ENCODE peak calls at places on chromosomes 2 and 18, in ten cellular contexts. S, R, A, H, Z, X, P, N, J and V are unnamed samples.

GRCh38 chr2:105556366-105556765 is 157.5 kb upstream of the FHL2 start:
- DNase-seq in S (no peak), R (peak), A (no peak), H (no peak), Z (no peak), X (no peak), P (no peak), N (no peak), J (no peak), V (no peak)

GRCh38 chr18:68916734-68917133 is 118.9 kb downstream of the CCDC102B start:
- DNase-seq in S (no peak), R (no peak), A (no peak), H (no peak), Z (no peak), X (no peak), P (no peak), N (peak), J (no peak), V (no peak)

GRCh38 chr2:75560022-75560767 is 544 bp downstream of the EVA1A start:
- DNase-seq in S (peak), R (peak), A (no peak), H (peak), Z (peak), X (peak), P (no peak), N (no peak), J (no peak), V (no peak)

GRCh38 chr18:74190086-74190485 is 41.8 kb downstream of the TIMM21 start:
- DNase-seq in S (no peak), R (no peak), A (no peak), H (no peak), Z (no peak), X (no peak), P (no peak), N (no peak), J (peak), V (no peak)

GRCh38 chr18:54052732-54053131 is 171.7 kb downstream of the MBD2 start:
- DNase-seq in S (no peak), R (no peak), A (no peak), H (no peak), Z (no peak), X (no peak), P (no peak), N (no peak), J (no peak), V (no peak)

GRCh38 chr2:25251461-25252273 is 83.3 kb upstream of the POMC start:
- DNase-seq in S (peak), R (peak), A (no peak), H (peak), Z (no peak), X (peak), P (no peak), N (peak), J (no peak), V (peak)

GRCh38 chr2:151810506-151810905 is 17.7 kb downstream of the ARL5A start:
- DNase-seq in S (peak), R (no peak), A (no peak), H (no peak), Z (no peak), X (no peak), P (no peak), N (no peak), J (no peak), V (no peak)

GRCh38 chr18:79356435-79356834 is 39.3 kb upstream of the NFATC1 start:
- DNase-seq in S (no peak), R (no peak), A (no peak), H (no peak), Z (peak), X (no peak), P (no peak), N (no peak), J (no peak), V (no peak)

GRCh38 chr2:218894168-218895157 is 13.8 kb downstream of the WNT10A start:
- DNase-seq in S (no peak), R (no peak), A (no peak), H (no peak), Z (no peak), X (no peak), P (no peak), N (no peak), J (no peak), V (no peak)

GRCh38 chr2:12817870-12818269 is 101.1 kb downstream of the TRIB2 start:
- DNase-seq in S (no peak), R (no peak), A (no peak), H (no peak), Z (no peak), X (no peak), P (no peak), N (no peak), J (no peak), V (no peak)

GRCh38 chr2:95300391-95300938 is 3.3 kb downstream of the KCNIP3 start:
- DNase-seq in S (no peak), R (no peak), A (no peak), H (no peak), Z (no peak), X (no peak), P (no peak), N (no peak), J (no peak), V (no peak)

GRCh38 chr2:241354668-241355658 is 1.1 kb upstream of the FARP2 start:
- DNase-seq in S (peak), R (peak), A (peak), H (peak), Z (peak), X (peak), P (peak), N (peak), J (peak), V (peak)

GRCh38 chr2:236663671-236664101 is 94.1 kb downstream of the ACKR3 start:
- DNase-seq in S (no peak), R (no peak), A (peak), H (no peak), Z (no peak), X (no peak), P (no peak), N (no peak), J (peak), V (no peak)

GRCh38 chr2:102514061-102514785 is 41.2 kb downstream of the SLC9A4 start:
- DNase-seq in S (peak), R (no peak), A (no peak), H (no peak), Z (no peak), X (no peak), P (no peak), N (peak), J (peak), V (no peak)

GRCh38 chr2:215619989-215620388 is 184.1 kb upstream of the FN1 start:
- DNase-seq in S (peak), R (no peak), A (no peak), H (peak), Z (no peak), X (no peak), P (no peak), N (no peak), J (no peak), V (no peak)

GRCh38 chr18:58761241-58761969 is 90.1 kb downstream of the MALT1 start:
- DNase-seq in S (no peak), R (peak), A (peak), H (no peak), Z (no peak), X (no peak), P (no peak), N (no peak), J (no peak), V (no peak)

GRCh38 chr18:59357928-59358327 is 1.1 kb downstream of the LMAN1 start:
- DNase-seq in S (peak), R (no peak), A (no peak), H (no peak), Z (peak), X (no peak), P (no peak), N (peak), J (peak), V (no peak)

DNA sequence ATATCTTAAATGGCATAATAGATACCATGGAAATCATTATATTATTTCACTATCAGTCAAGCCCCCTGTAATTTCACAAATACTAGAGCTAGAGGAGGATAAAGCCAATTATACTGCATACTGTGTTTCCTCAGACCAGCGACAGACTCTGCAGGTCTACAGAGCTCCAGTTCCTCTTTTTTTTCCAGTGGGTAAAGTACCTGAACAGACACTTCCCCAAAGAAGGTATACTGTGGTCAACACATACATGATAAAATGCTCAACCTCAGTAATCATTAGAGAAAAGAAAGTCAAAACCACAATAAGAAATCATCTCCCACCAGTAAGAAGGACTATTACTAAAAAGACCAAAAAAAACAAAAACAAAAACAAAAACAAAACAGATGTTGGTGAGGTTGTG is 44.6 kb downstream of the SCN7A start:
- DNase-seq in S (no peak), R (no peak), A (no peak), H (no peak), Z (no peak), X (no peak), P (no peak), N (no peak), J (no peak), V (no peak)
- TF ChIP-seq CTCF in S (no peak), R (no peak), A (no peak), H (no peak), Z (no peak), X (no peak), P (no peak), N (no peak), J (no peak), V (no peak)

GRCh38 chr2:113965644-113966043 is 75.8 kb downstream of the ACTR3 start:
- DNase-seq in S (peak), R (peak), A (no peak), H (no peak), Z (peak), X (peak), P (no peak), N (peak), J (peak), V (no peak)
- TF ChIP-seq CTCF in S (peak), R (peak), A (no peak), H (no peak), Z (peak), X (peak), P (peak), N (peak), J (peak), V (peak)

DNA sequence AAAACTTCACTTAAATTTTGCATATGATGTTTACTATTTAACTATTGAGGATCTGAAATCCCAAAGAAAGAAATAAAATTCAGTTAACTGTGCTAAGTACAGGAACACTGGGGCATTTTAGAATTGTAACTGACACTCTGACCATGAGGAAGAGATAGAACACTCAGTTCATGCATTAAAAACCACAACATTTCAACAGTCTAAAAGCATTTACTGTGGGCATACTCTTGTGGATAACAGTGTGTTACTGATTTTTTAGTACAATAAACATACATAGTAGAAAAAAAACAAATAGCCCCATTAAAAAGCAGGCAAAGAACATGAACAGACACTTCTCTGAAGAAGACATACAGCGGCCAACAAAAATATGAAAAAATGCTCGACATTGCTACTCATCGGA is 1122.7 kb upstream of the PIK3C3 start:
- DNase-seq in S (no peak), R (no peak), A (no peak), H (no peak), Z (no peak), X (no peak), P (no peak), N (no peak), J (no peak), V (no peak)
- TF ChIP-seq CTCF in S (no peak), R (no peak), A (no peak), H (no peak), Z (no peak), X (no peak), P (no peak), N (no peak), J (no peak), V (no peak)

DNA sequence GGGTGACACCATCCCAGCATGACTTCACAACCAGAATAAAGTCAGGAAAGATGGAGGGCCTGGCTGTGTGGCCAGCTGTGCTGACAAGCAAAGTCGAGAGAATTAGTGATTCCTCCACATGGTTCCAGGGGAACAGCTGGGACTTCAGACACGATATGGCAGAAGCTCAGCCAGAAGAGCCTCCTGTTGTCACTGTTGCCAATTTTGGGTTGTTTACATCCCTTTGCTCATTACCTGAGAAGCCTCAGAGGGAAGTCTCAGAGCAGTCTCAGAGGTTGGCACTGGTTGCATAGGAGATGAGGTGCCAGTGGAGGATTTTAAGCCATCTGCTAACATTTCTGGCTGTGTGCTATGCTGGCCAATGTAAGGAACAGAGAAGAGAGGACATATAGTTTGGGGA is 16.0 kb downstream of the LINC00305 start:
- DNase-seq in S (no peak), R (no peak), A (no peak), H (no peak), Z (no peak), X (no peak), P (no peak), N (no peak), J (no peak), V (no peak)
- TF ChIP-seq CTCF in S (no peak), R (no peak), A (no peak), H (no peak), Z (no peak), X (no peak), P (no peak), N (no peak), J (no peak), V (no peak)

GRCh38 chr2:159199236-159199635 is 87.3 kb downstream of the WDSUB1 start:
- DNase-seq in S (no peak), R (no peak), A (no peak), H (no peak), Z (no peak), X (no peak), P (no peak), N (no peak), J (no peak), V (no peak)
- TF ChIP-seq CTCF in S (no peak), R (no peak), A (no peak), H (no peak), Z (no peak), X (no peak), P (no peak), N (no peak), J (no peak), V (no peak)

GRCh38 chr2:158457092-158457825 is 507 bp downstream of the PKP4 start:
- DNase-seq in S (peak), R (peak), A (no peak), H (peak), Z (peak), X (peak), P (peak), N (peak), J (peak), V (peak)
- TF ChIP-seq CTCF in S (no peak), R (no peak), A (no peak), H (no peak), Z (no peak), X (no peak), P (no peak), N (no peak), J (peak), V (no peak)

GRCh38 chr2:11647834-11648600 is 22.0 kb downstream of the NTSR2 start:
- DNase-seq in S (peak), R (no peak), A (no peak), H (no peak), Z (no peak), X (no peak), P (no peak), N (no peak), J (no peak), V (no peak)
- TF ChIP-seq CTCF in S (peak), R (peak), A (no peak), H (no peak), Z (peak), X (no peak), P (no peak), N (peak), J (peak), V (peak)

GRCh38 chr2:80292474-80292873 is 12.1 kb downstream of the LRRTM1 start:
- DNase-seq in S (no peak), R (no peak), A (no peak), H (no peak), Z (no peak), X (no peak), P (no peak), N (no peak), J (no peak), V (no peak)

GRCh38 chr2:80293026-80293425 is 11.5 kb downstream of the LRRTM1 start:
- DNase-seq in S (no peak), R (no peak), A (no peak), H (no peak), Z (no peak), X (no peak), P (no peak), N (no peak), J (no peak), V (no peak)

DNA sequence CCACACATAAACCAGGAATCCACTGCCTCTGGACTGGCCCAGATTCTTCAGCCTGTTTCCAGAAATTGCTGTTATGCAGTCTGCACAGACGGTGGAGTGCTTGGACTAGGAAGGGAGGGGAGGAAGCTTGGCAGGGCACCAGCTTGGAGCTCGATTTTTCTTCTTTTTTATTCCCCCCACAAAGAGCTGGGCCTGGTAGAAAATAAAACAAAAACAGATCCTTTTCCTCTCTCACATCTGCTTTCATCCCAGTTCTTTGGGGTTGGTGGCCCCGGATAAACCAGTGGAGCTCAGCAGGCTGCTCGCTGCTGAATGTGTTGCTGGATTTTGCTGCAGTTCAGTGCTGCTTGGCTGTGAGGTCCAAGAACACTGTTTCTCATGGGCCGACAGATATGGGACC is 16.0 kb downstream of the LRRTM1 start:
- DNase-seq in S (peak), R (no peak), A (no peak), H (no peak), Z (peak), X (no peak), P (no peak), N (no peak), J (peak), V (no peak)
- TF ChIP-seq CTCF in S (peak), R (no peak), A (no peak), H (no peak), Z (peak), X (no peak), P (no peak), N (no peak), J (no peak), V (no peak)